ENCODE peak calls at places on chromosomes 5 and 9, in four cellular contexts. F is H1; P is lower lobe of right lung; O is CD8-positive, alpha-beta T cell. W is an unnamed sample.
A peak's percentile ranks its signal among the peaks of the same experiment; 100 is the strongest.

GRCh38 chr5:56019306-56020272 is 24.8 kb upstream of the IL6ST start:
- DNase-seq in F (no peak), P (no peak), O (no peak), W (no peak)

GRCh38 chr5:44002381-44002901 is 386.8 kb downstream of the FGF10 start:
- DNase-seq in F (no peak), P (peak; percentile 32), O (no peak), W (no peak)

GRCh38 chr9:120369608-120370220 is 210.3 kb downstream of the CDK5RAP2 start:
- DNase-seq in F (no peak), P (no peak), O (no peak), W (no peak)

GRCh38 chr9:35102769-35103659 is at the start of gene STOML2:
- DNase-seq in F (peak; percentile 89), P (peak; percentile 96), O (peak; percentile 83), W (peak; percentile 95)

GRCh38 chr5:120614512-120614911 is 150.4 kb downstream of the PRR16 start:
- DNase-seq in F (no peak), P (no peak), O (no peak), W (no peak)

GRCh38 chr5:40688127-40688756 is 8.5 kb downstream of the PTGER4 start:
- DNase-seq in F (peak; percentile 86), P (peak; percentile 74), O (peak; percentile 72), W (peak; percentile 82)

GRCh38 chr5:4440536-4440935 is 699.6 kb upstream of the ADAMTS16 start:
- DNase-seq in F (no peak), P (no peak), O (no peak), W (no peak)

GRCh38 chr5:67010684-67011409 is 185.8 kb downstream of the CD180 start:
- DNase-seq in F (no peak), P (no peak), O (no peak), W (no peak)

GRCh38 chr9:8880031-8880430 is 1080.5 kb upstream of the DMAC1 start:
- DNase-seq in F (no peak), P (no peak), O (no peak), W (no peak)

GRCh38 chr5:170633235-170634041 is 129.6 kb downstream of the KCNIP1 start:
- DNase-seq in F (no peak), P (no peak), O (no peak), W (peak; percentile 56)
- H3K4me3 ChIP-seq in F (peak overlapping the region; percentile 66), P (peak overlapping the region; percentile 24), O (peak overlapping the region; percentile 37), W (peak overlapping the region; percentile 24)

GRCh38 chr5:116731432-116731831 is 156.8 kb upstream of the SEMA6A start:
- DNase-seq in F (no peak), P (no peak), O (no peak), W (peak; percentile 39)

GRCh38 chr5:116736671-116737070 is 162.0 kb upstream of the SEMA6A start:
- DNase-seq in F (no peak), P (no peak), O (no peak), W (no peak)

GRCh38 chr5:116734717-116735072 is 160.1 kb upstream of the SEMA6A start:
- DNase-seq in F (no peak), P (no peak), O (no peak), W (no peak)

GRCh38 chr5:116732591-116732990 is 158.0 kb upstream of the SEMA6A start:
- DNase-seq in F (no peak), P (no peak), O (no peak), W (no peak)

DNA sequence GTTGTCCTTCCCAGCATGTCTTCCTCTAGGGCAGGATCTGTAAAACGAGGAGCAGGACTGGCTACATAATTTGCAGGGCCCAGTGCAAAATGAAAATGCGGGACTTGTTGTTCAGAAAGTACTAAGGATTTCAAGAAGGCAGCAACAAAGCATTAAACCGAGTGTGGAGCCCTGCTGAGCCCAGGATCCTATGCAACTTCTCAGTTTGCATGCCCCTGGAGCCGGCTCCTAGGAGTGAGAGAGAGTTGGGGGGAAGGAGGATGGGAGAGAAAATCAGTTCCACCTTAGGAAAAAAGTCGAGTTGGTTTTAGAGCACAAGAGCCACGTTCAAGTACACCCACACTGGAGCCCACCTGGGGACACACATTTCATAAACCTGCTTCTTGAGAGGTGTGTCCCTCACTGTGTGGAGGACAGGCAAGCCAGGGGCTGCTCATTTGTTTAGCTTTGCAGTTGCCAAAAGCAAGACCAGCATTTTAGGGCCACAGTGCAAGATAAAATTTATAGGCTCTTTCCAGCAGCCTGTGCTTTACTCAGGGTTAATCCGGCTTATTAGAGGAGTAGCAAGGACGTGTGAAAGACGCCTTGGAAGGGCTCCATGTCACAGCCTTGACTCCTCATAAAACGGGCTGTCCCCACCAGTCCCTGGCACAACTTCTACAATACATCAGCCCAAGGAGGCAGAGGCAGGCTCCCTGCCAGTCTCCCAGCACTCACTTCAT is 159.5 kb upstream of the SEMA6A start:
- DNase-seq in F (peak; percentile 48), P (no peak), O (no peak), W (no peak)
- H3K4me1 ChIP-seq in F (peaks cover 14% of the 10 kb centered on the region), P (peaks cover 22% of the 10 kb centered on the region), O (no peaks in the 10 kb centered on the region), W (peaks cover 15% of the 10 kb centered on the region)

DNA sequence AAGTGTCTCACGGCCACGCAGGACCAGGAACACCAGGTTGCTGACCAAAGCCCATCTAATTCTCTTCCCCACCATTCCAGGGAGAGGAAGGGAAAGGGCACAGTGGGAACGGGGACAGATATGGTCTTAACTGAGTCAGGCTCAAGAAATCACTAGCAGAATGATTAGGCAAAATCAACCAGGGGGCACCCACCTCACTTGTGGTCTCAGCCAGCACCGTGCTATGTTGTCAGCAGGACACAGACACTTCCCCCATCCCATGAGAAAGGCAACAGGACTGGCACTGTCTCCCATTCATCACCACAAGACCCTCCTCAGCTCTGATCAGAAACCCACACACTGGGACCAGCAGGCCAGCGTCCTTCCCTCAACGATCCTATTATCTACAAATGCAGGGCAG is 2.9 kb downstream of the BICD2 start:
- DNase-seq in F (no peak), P (no peak), O (no peak), W (no peak)
- TF ChIP-seq CTCF in F (no peak), P (no peak), O (no peak), W (no peak)

DNA sequence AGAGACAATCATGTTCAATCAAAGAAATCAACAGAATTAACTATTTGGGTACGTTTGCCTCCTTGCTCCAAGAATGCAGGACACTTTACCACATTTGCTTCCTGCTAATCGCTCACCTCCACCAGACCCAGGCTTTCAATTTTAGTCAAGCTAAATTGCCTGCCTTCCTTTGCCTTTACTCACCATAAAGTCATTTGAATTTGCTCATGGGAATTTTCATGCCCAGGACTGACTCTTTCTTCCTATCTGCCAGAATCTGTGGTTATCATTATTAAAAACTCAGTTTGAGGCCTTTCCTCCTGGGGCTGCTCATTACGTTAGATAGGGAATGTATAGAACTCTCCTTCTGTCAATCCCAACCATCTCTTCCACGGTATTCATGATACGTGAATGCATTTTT is 1935.3 kb upstream of the WWC1 start:
- DNase-seq in F (no peak), P (no peak), O (no peak), W (no peak)
- H3K4me3 ChIP-seq in F (no peak overlapping the region), P (no peak overlapping the region), O (no peak overlapping the region), W (no peak overlapping the region)

GRCh38 chr5:124740991-124741583 is 5.4 kb downstream of the ZNF608 start:
- DNase-seq in F (no peak), P (no peak), O (no peak), W (no peak)
- H3K4me1 ChIP-seq in F (peaks cover 9% of the 10 kb centered on the region), P (peaks cover 57% of the 10 kb centered on the region), O (no peaks in the 10 kb centered on the region), W (peaks cover 88% of the 10 kb centered on the region)

W was measured in Caco-2.